ENCODE peak calls at places on chromosome 7, in eight cellular contexts. M is tibial artery, G is GM04503, K is mesothelial cell of epicardium, A is omental fat pad, E is NAMALWA, T is activated T-cell treated with anti-CD3 and anti-CD28 coated beads for 1 hour, Z is brain pericyte. N is an unnamed sample.

GRCh38 chr7:131007439-131008330 is 273.7 kb upstream of the KLF14 start:
- DNase-seq in G (no peak), E (peak; percentile 93), Z (peak; percentile 36), K (no peak), A (no peak), T (peak; percentile 35), M (no peak), N (peak; percentile 79)

GRCh38 chr7:44454348-44454747 is 36.1 kb downstream of the NUDCD3 start:
- DNase-seq in Z (no peak), T (no peak), A (no peak), K (no peak), G (no peak), M (no peak), E (no peak), N (no peak)

GRCh38 chr7:129438839-129439640 is 4.8 kb downstream of the STRIP2 start:
- DNase-seq in A (no peak), T (no peak), E (no peak), M (no peak), G (no peak), Z (no peak), K (no peak), N (no peak)

GRCh38 chr7:25780904-25781303 is 371.1 kb upstream of the NFE2L3 start:
- DNase-seq in G (no peak), M (no peak), A (no peak), K (no peak), Z (no peak), T (no peak), E (no peak), N (no peak)

GRCh38 chr7:115864082-115864481 is 166.5 kb downstream of the TFEC start:
- DNase-seq in Z (no peak), T (no peak), A (no peak), G (no peak), K (no peak), M (no peak), E (no peak), N (no peak)

GRCh38 chr7:157570531-157571200 is 233.9 kb downstream of the DNAJB6 start:
- DNase-seq in E (no peak), M (no peak), A (no peak), Z (no peak), K (no peak), G (no peak), T (no peak), N (no peak)

GRCh38 chr7:12571691-12572090 is 1.2 kb downstream of the SCIN start:
- DNase-seq in G (no peak), T (no peak), E (no peak), A (no peak), M (no peak), Z (no peak), K (no peak), N (no peak)

GRCh38 chr7:33719059-33719581 is 186.2 kb upstream of the BMPER start:
- DNase-seq in K (no peak), T (no peak), Z (no peak), M (peak; percentile 83), A (no peak), E (no peak), G (peak; percentile 30), N (no peak)

GRCh38 chr7:21504021-21504420 is 38.8 kb upstream of the DNAH11 start:
- DNase-seq in E (no peak), G (no peak), M (no peak), K (no peak), A (no peak), T (no peak), Z (no peak), N (no peak)